ENCODE peak calls at places on chromosomes 6 and 20, in seven cellular contexts. X is SK-N-SH; C is PC-3; V is psoas muscle; O is CD8-positive, alpha-beta T cell; Q is tibial artery; J is fibroblast of lung. T is an unnamed sample.

GRCh38 chr6:43793875-43794242 is 23.8 kb downstream of the VEGFA start:
- DNase-seq in X (no peak), C (no peak), V (no peak), O (no peak), Q (no peak), J (no peak), T (no peak)

GRCh38 chr20:21166801-21167200 is 40.9 kb downstream of the KIZ start:
- DNase-seq in X (no peak), C (no peak), V (no peak), O (no peak), Q (no peak), J (no peak), T (no peak)

GRCh38 chr6:114144887-114145851 is 174.2 kb upstream of the HDAC2 start:
- DNase-seq in X (no peak), C (no peak), V (no peak), O (no peak), Q (no peak), J (no peak), T (no peak)

GRCh38 chr6:63507096-63507495 is 65.2 kb upstream of the LOC128125822 start:
- DNase-seq in X (no peak), C (no peak), V (no peak), O (no peak), Q (no peak), J (no peak), T (no peak)

GRCh38 chr20:46330831-46331371 is 22.6 kb upstream of the CDH22 start:
- DNase-seq in X (no peak), C (no peak), V (no peak), O (no peak), Q (no peak), J (no peak), T (no peak)

GRCh38 chr20:888057-888456 is 28.1 kb downstream of the ANGPT4 start:
- DNase-seq in X (no peak), C (no peak), V (no peak), O (no peak), Q (peak), J (no peak), T (no peak)

GRCh38 chr20:57407541-57407956 is 16.4 kb downstream of the RBM38 start:
- DNase-seq in X (no peak), C (no peak), V (peak), O (no peak), Q (no peak), J (no peak), T (no peak)

GRCh38 chr6:139608872-139609271 is 234.4 kb upstream of the CITED2 start:
- DNase-seq in X (no peak), C (no peak), V (no peak), O (no peak), Q (no peak), J (peak), T (no peak)

GRCh38 chr20:13771853-13772453 is 12.8 kb downstream of the ESF1 start:
- DNase-seq in X (peak), C (peak), V (no peak), O (no peak), Q (no peak), J (peak), T (peak)

GRCh38 chr6:30876039-30876730 is 8.1 kb upstream of the DDR1 start:
- DNase-seq in X (no peak), C (peak), V (no peak), O (no peak), Q (peak), J (peak), T (no peak)

GRCh38 chr6:92495246-92495645 is 924.1 kb downstream of the EPHA7 start:
- DNase-seq in X (no peak), C (no peak), V (no peak), O (no peak), Q (no peak), J (peak), T (no peak)

GRCh38 chr20:2387580-2387979 is 6.9 kb downstream of the TGM6 start:
- DNase-seq in X (no peak), C (no peak), V (no peak), O (no peak), Q (no peak), J (no peak), T (no peak)

GRCh38 chr6:168948990-168949531 is 304.6 kb downstream of the THBS2 start:
- DNase-seq in X (no peak), C (no peak), V (no peak), O (no peak), Q (no peak), J (no peak), T (no peak)

GRCh38 chr6:44531447-44532015 is 144.0 kb downstream of the CDC5L start:
- DNase-seq in X (no peak), C (no peak), V (no peak), O (no peak), Q (no peak), J (no peak), T (no peak)

GRCh38 chr6:142902636-142903053 is 42.3 kb downstream of the HIVEP2 start:
- DNase-seq in X (peak), C (peak), V (peak), O (peak), Q (peak), J (peak), T (peak)

GRCh38 chr6:136031982-136032381 is 180.5 kb downstream of the PDE7B start:
- DNase-seq in X (peak), C (peak), V (no peak), O (no peak), Q (no peak), J (peak), T (no peak)

GRCh38 chr6:169960891-169961611 is 209.6 kb downstream of the ERMARD start:
- DNase-seq in X (peak), C (no peak), V (no peak), O (no peak), Q (peak), J (no peak), T (no peak)

GRCh38 chr6:109644131-109644530 is 46.9 kb downstream of the AK9 start:
- DNase-seq in X (no peak), C (peak), V (no peak), O (no peak), Q (no peak), J (no peak), T (no peak)

GRCh38 chr6:119453242-119453641 is 103.7 kb upstream of the MAN1A1 start:
- DNase-seq in X (no peak), C (no peak), V (no peak), O (no peak), Q (no peak), J (no peak), T (no peak)
- H3K27ac ChIP-seq in X (no peak), C (no peak), V (no peak), O (no peak), Q (no peak), J (no peak), T (no peak)

GRCh38 chr20:63737940-63738686 is 1.5 kb upstream of the SLC2A4RG start:
- DNase-seq in X (no peak), C (no peak), V (no peak), O (no peak), Q (no peak), J (no peak), T (peak)
- H3K27ac ChIP-seq in X (no peak), C (no peak), V (peak), O (peak), Q (peak), J (no peak), T (peak)

DNA sequence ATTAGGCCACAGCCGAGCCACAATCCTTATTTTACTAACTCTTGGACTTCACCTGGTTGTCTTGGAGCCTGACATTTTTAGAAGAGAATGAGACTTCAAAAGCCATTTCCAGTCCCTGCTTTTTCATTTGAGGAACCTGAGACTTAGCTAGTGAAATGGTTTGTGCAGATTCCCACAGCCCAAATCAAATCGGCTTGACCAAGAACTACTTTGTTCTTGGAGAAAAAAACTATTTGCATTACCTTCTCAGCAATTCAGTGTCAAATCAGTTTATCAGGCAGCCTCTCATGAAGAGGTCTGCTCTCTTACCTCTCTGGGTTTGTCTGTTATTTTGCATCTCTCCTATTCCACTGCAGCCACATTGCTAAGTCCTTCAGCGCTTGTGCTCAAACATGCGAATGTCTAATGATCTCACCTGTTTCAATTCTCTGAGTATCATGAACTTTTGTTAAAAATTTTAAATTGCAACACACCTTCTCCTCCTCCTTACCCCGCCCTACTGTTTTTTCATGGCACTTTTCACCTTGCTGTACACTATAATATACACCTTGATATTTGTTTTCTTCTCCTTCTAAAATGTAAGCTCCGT is 573 bp upstream of the IFNGR1 start:
- DNase-seq in X (no peak), C (no peak), V (no peak), O (no peak), Q (no peak), J (no peak), T (no peak)
- H3K27ac ChIP-seq in X (no peak), C (peak), V (peak), O (peak), Q (peak), J (peak), T (peak)

GRCh38 chr20:62617711-62618483 is 24.4 kb upstream of the SLCO4A1 start:
- DNase-seq in X (no peak), C (peak), V (peak), O (peak), Q (peak), J (peak), T (no peak)
- H3K27ac ChIP-seq in X (no peak), C (peak), V (peak), O (no peak), Q (peak), J (no peak), T (no peak)

GRCh38 chr6:149483849-149484635 is 772 bp downstream of the ZC3H12D start:
- DNase-seq in X (no peak), C (no peak), V (no peak), O (no peak), Q (no peak), J (no peak), T (peak)

GRCh38 chr6:149480502-149481280 is 4.1 kb downstream of the ZC3H12D start:
- DNase-seq in X (no peak), C (no peak), V (no peak), O (no peak), Q (no peak), J (no peak), T (peak)

GRCh38 chr6:149484733-149485700 is at the start of gene ZC3H12D:
- DNase-seq in X (no peak), C (peak), V (peak), O (peak), Q (peak), J (peak), T (peak)

GRCh38 chr6:149482542-149483261 is 2.1 kb downstream of the ZC3H12D start:
- DNase-seq in X (no peak), C (no peak), V (no peak), O (no peak), Q (no peak), J (no peak), T (no peak)

GRCh38 chr6:149483302-149483701 is 1.5 kb downstream of the ZC3H12D start:
- DNase-seq in X (no peak), C (no peak), V (no peak), O (no peak), Q (no peak), J (no peak), T (no peak)
- H3K27ac ChIP-seq in X (no peak), C (no peak), V (no peak), O (peak), Q (no peak), J (no peak), T (peak)

DNA sequence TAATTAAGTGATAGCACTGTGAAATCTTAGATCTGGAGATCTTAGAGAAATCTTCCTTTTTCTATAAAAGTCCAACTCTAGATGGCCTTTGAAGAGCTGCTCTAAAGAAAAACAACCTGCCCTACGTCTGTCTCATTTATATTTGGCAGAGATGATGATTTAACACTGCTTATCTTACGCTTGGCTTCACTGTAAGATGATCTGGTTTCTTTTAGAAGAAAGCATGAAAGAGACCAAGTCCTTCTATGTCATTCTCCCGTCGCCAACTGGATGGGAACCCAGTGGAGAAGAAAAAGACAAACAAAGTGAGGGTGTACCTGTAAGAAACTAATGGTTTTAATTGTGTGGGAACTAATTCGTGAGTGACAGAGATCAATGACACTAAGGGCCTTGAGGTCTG is 92.8 kb downstream of the MBOAT1 start:
- DNase-seq in X (no peak), C (no peak), V (no peak), O (no peak), Q (no peak), J (peak), T (no peak)
- H3K27ac ChIP-seq in X (no peak), C (no peak), V (no peak), O (no peak), Q (no peak), J (no peak), T (no peak)

DNA sequence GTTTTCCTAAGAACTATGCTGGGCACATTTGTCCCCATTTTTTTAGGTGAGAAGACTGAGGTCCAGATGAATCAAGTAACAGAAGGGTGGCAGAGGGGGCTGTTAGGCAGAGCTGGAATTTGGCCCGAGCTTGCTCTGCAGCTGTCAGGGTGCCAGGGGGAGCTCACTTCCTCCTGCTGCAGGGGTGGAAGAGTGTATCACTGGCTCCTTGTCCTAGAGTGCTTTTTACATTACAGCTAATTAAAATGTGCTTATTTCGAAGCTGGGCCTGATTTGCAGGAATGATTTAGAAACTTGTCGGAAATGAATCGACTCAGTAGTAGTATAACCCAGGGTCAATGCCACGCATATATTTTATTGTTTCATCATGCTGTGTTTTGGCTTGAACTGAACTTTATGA is 11.1 kb downstream of the TOX2 start:
- DNase-seq in X (peak), C (peak), V (no peak), O (no peak), Q (peak), J (peak), T (no peak)
- H3K27ac ChIP-seq in X (no peak), C (no peak), V (no peak), O (no peak), Q (no peak), J (peak), T (no peak)

GRCh38 chr6:18126116-18126515 is 3.6 kb upstream of the NHLRC1 start:
- DNase-seq in X (no peak), C (no peak), V (no peak), O (no peak), Q (no peak), J (peak), T (no peak)

GRCh38 chr6:18118330-18118729 is 4.1 kb downstream of the NHLRC1 start:
- DNase-seq in X (no peak), C (no peak), V (no peak), O (no peak), Q (no peak), J (no peak), T (no peak)

GRCh38 chr6:18121580-18122127 is 823 bp downstream of the NHLRC1 start:
- DNase-seq in X (no peak), C (no peak), V (no peak), O (no peak), Q (no peak), J (no peak), T (no peak)

GRCh38 chr6:18119236-18119635 is 3.2 kb downstream of the NHLRC1 start:
- DNase-seq in X (no peak), C (no peak), V (no peak), O (no peak), Q (no peak), J (no peak), T (no peak)

DNA sequence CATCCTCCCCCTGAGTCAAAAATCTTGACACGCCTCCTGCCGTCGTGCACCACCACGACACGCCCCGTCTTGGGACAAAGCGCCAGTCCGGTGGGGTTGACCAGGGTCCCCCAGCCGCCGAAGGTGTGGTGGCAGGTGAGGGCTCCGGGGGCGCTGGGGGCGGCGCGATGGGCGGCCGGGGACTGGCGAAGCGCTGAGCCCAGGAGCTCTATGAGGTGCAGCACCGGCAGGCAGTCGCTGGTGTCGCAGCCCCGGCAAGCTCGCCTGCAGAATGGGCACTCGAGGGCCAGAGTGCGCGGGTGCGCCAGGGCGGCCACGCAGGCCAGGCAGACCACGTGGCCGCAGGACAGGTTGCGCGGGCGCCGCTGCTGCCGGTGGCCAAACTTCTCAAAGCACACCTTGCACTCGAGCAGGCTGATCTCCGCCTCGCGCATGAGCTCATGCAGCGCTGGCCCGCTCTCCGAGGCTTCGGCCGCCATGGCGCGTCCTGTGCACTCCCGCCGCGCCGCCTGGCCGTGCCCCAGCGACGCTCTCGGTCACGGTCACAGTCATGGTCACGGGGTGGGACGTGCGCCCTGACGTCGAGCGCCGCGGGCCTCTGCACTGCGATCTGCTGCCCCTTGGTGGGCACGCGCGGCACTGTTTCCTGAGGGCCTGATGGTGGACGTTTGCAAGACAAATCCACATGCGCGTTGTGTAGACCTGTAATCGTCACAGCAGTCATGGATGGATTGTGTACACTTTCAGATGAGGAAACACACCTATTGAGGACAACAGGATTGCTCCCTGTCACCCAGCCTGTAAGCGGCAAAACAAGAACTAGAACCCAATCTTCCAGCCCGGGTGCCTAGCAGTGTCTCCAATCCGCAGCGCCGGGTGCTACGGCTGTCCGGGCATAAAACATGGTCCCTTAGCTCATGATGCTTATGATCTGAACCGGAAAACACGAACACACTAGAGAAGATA is at the start of gene NHLRC1:
- DNase-seq in X (peak), C (peak), V (peak), O (peak), Q (peak), J (peak), T (peak)
- H3K27ac ChIP-seq in X (no peak), C (peak), V (peak), O (no peak), Q (peak), J (peak), T (no peak)